ENCODE peak calls at places on chromosome 5, in seven cellular contexts. Z is SJSA1, F is GM04504, C is WTC11, S is MV-4-11, W is kidney glomerular epithelial cell, T is upper lobe of right lung. B is an unnamed sample.

GRCh38 chr5:123673107-123673506 is 161.1 kb downstream of the CSNK1G3 start:
- DNase-seq in Z (no peak), F (no peak), C (no peak), S (no peak), W (peak; percentile 18), T (no peak), B (no peak)

GRCh38 chr5:170522211-170523128 is 18.6 kb downstream of the KCNIP1 start:
- DNase-seq in Z (peak; percentile 84), F (peak; percentile 34), C (no peak), S (peak; percentile 46), W (peak; percentile 95), T (no peak), B (no peak)

GRCh38 chr5:141100243-141100805 is at the start of gene PCDHB3:
- DNase-seq in Z (no peak), F (no peak), C (peak; percentile 88), S (no peak), W (peak; percentile 9), T (peak; percentile 51), B (peak; percentile 29)

GRCh38 chr5:149651686-149652085 is 70.4 kb downstream of the ARHGEF37 start:
- DNase-seq in Z (no peak), F (no peak), C (no peak), S (peak; percentile 13), W (no peak), T (no peak), B (no peak)

GRCh38 chr5:173602423-173602822 is 14.0 kb downstream of the BOD1 start:
- DNase-seq in Z (peak; percentile 87), F (no peak), C (no peak), S (peak; percentile 25), W (no peak), T (peak; percentile 81), B (peak; percentile 37)

GRCh38 chr5:109575506-109575905 is 114.2 kb upstream of the MAN2A1 start:
- DNase-seq in Z (no peak), F (no peak), C (no peak), S (no peak), W (no peak), T (no peak), B (no peak)

GRCh38 chr5:25028994-25029393 is 384.2 kb upstream of the CDH10 start:
- DNase-seq in Z (no peak), F (no peak), C (no peak), S (no peak), W (no peak), T (no peak), B (peak; percentile 16)

GRCh38 chr5:153972240-153972639 is 66.5 kb downstream of the FAM114A2 start:
- DNase-seq in Z (no peak), F (no peak), C (no peak), S (no peak), W (no peak), T (no peak), B (no peak)

GRCh38 chr5:35876454-35876853 is 19.8 kb downstream of the IL7R start:
- DNase-seq in Z (no peak), F (no peak), C (no peak), S (peak; percentile 68), W (no peak), T (no peak), B (no peak)

GRCh38 chr5:180090098-180090768 is 18.7 kb upstream of the RNF130 start:
- DNase-seq in Z (no peak), F (peak; percentile 36), C (peak; percentile 87), S (peak; percentile 31), W (peak; percentile 23), T (peak; percentile 91), B (peak; percentile 56)

GRCh38 chr5:380701-381309 is 59.3 kb downstream of the AHRR start:
- DNase-seq in Z (no peak), F (no peak), C (no peak), S (peak; percentile 79), W (no peak), T (peak; percentile 22), B (no peak)

GRCh38 chr5:35484241-35484640 is 133.4 kb upstream of the SPEF2 start:
- DNase-seq in Z (no peak), F (no peak), C (no peak), S (peak; percentile 31), W (no peak), T (no peak), B (no peak)

GRCh38 chr5:78597068-78597857 is 51.3 kb downstream of the LHFPL2 start:
- DNase-seq in Z (no peak), F (no peak), C (no peak), S (peak; percentile 22), W (peak; percentile 80), T (no peak), B (no peak)

GRCh38 chr5:23507278-23507685 is at the start of gene PRDM9:
- DNase-seq in Z (no peak), F (no peak), C (peak; percentile 88), S (no peak), W (peak; percentile 27), T (peak; percentile 87), B (peak; percentile 40)

GRCh38 chr5:57494104-57495098 is 11.8 kb upstream of the ACTBL2 start:
- DNase-seq in Z (peak; percentile 98), F (peak; percentile 89), C (no peak), S (peak; percentile 91), W (peak; percentile 94), T (no peak), B (no peak)

GRCh38 chr5:60546157-60546556 is 153.8 kb downstream of the DEPDC1B start:
- DNase-seq in Z (no peak), F (no peak), C (no peak), S (no peak), W (no peak), T (no peak), B (no peak)

GRCh38 chr5:23977365-23977764 is 470.0 kb downstream of the PRDM9 start:
- DNase-seq in Z (no peak), F (no peak), C (no peak), S (no peak), W (no peak), T (no peak), B (no peak)

GRCh38 chr5:9156282-9156681 is 389.6 kb downstream of the SEMA5A start:
- DNase-seq in Z (peak; percentile 77), F (peak; percentile 52), C (peak; percentile 58), S (peak; percentile 72), W (no peak), T (no peak), B (peak; percentile 66)

B was measured in globus pallidus.